ENCODE peak calls at places on chromosomes 2 and 18, in seven cellular contexts. One of them, this sample, is unnamed.

GRCh38 chr2:68465081-68465916 is 1.8 kb downstream of the FBXO48 start:
- DNase-seq in trophoblast cell: peak; percentile 31
- DNase-seq in mesendoderm: no peak
- DNase-seq in IMR-90: peak; percentile 33
- DNase-seq in H1: no peak
- DNase-seq in H9: no peak
- DNase-seq in neuronal stem cell: no peak
- DNase-seq in this sample: peak; percentile 48

GRCh38 chr2:136015688-136016087 is 30.3 kb upstream of the DARS1 start:
- DNase-seq in H1: no peak
- DNase-seq in IMR-90: no peak
- DNase-seq in trophoblast cell: no peak
- DNase-seq in H9: no peak
- DNase-seq in neuronal stem cell: no peak
- DNase-seq in mesendoderm: no peak
- DNase-seq in this sample: no peak

GRCh38 chr2:173761603-173762119 is 203.5 kb downstream of the SP3 start:
- DNase-seq in H9: no peak
- DNase-seq in H1: no peak
- DNase-seq in IMR-90: no peak
- DNase-seq in neuronal stem cell: no peak
- DNase-seq in trophoblast cell: no peak
- DNase-seq in mesendoderm: no peak
- DNase-seq in this sample: no peak

GRCh38 chr2:188631037-188631794 is 339.5 kb downstream of the GULP1 start:
- DNase-seq in IMR-90: no peak
- DNase-seq in H1: no peak
- DNase-seq in trophoblast cell: no peak
- DNase-seq in neuronal stem cell: no peak
- DNase-seq in mesendoderm: no peak
- DNase-seq in H9: no peak
- DNase-seq in this sample: peak; percentile 57

GRCh38 chr2:133130548-133131246 is 437.6 kb downstream of the NCKAP5 start:
- DNase-seq in H1: no peak
- DNase-seq in trophoblast cell: no peak
- DNase-seq in IMR-90: peak; percentile 79
- DNase-seq in neuronal stem cell: no peak
- DNase-seq in H9: no peak
- DNase-seq in mesendoderm: no peak
- DNase-seq in this sample: peak; percentile 23

GRCh38 chr18:8847900-8848299 is 142.5 kb downstream of the MTCL1 start:
- DNase-seq in neuronal stem cell: no peak
- DNase-seq in H9: no peak
- DNase-seq in IMR-90: no peak
- DNase-seq in mesendoderm: no peak
- DNase-seq in H1: no peak
- DNase-seq in trophoblast cell: peak; percentile 48
- DNase-seq in this sample: no peak

GRCh38 chr2:222468338-222468737 is 44.0 kb downstream of the SGPP2 start:
- DNase-seq in mesendoderm: no peak
- DNase-seq in H9: no peak
- DNase-seq in IMR-90: no peak
- DNase-seq in neuronal stem cell: no peak
- DNase-seq in H1: no peak
- DNase-seq in trophoblast cell: no peak
- DNase-seq in this sample: peak; percentile 23

GRCh38 chr2:165274698-165275097 is 35.5 kb downstream of the SCN2A start:
- DNase-seq in neuronal stem cell: no peak
- DNase-seq in H1: no peak
- DNase-seq in mesendoderm: no peak
- DNase-seq in IMR-90: no peak
- DNase-seq in trophoblast cell: no peak
- DNase-seq in H9: no peak
- DNase-seq in this sample: no peak

GRCh38 chr18:70205421-70206397 is at the start of gene RTTN:
- DNase-seq in H1: peak; percentile 95
- DNase-seq in neuronal stem cell: peak; percentile 95
- DNase-seq in mesendoderm: peak; percentile 97
- DNase-seq in trophoblast cell: peak; percentile 97
- DNase-seq in H9: peak; percentile 94
- DNase-seq in IMR-90: peak; percentile 94
- DNase-seq in this sample: peak; percentile 96

GRCh38 chr18:48798334-48799197 is 152.2 kb downstream of the SMAD7 start:
- DNase-seq in H9: peak; percentile 18
- DNase-seq in mesendoderm: no peak
- DNase-seq in neuronal stem cell: no peak
- DNase-seq in trophoblast cell: no peak
- DNase-seq in H1: peak; percentile 27
- DNase-seq in IMR-90: no peak
- DNase-seq in this sample: no peak

GRCh38 chr2:100230754-100231153 is 88.4 kb upstream of the AFF3 start:
- DNase-seq in H9: no peak
- DNase-seq in neuronal stem cell: no peak
- DNase-seq in H1: no peak
- DNase-seq in mesendoderm: no peak
- DNase-seq in trophoblast cell: no peak
- DNase-seq in IMR-90: peak; percentile 42
- DNase-seq in this sample: no peak

GRCh38 chr2:60533114-60534033 is 20.1 kb downstream of the BCL11A start:
- DNase-seq in IMR-90: peak; percentile 89
- DNase-seq in mesendoderm: no peak
- DNase-seq in H9: no peak
- DNase-seq in neuronal stem cell: no peak
- DNase-seq in H1: no peak
- DNase-seq in trophoblast cell: no peak
- DNase-seq in this sample: peak; percentile 75

GRCh38 chr18:32276256-32276655 is 86.4 kb downstream of the MEP1B start:
- DNase-seq in H1: no peak
- DNase-seq in IMR-90: no peak
- DNase-seq in trophoblast cell: no peak
- DNase-seq in H9: no peak
- DNase-seq in mesendoderm: no peak
- DNase-seq in neuronal stem cell: no peak
- DNase-seq in this sample: no peak

GRCh38 chr18:23266717-23267446 is 131.6 kb downstream of the CABLES1 start:
- DNase-seq in H9: no peak
- DNase-seq in IMR-90: no peak
- DNase-seq in neuronal stem cell: no peak
- DNase-seq in trophoblast cell: no peak
- DNase-seq in mesendoderm: no peak
- DNase-seq in H1: no peak
- DNase-seq in this sample: no peak

GRCh38 chr2:42102606-42103450 is 55.0 kb downstream of the PKDCC start:
- DNase-seq in IMR-90: no peak
- DNase-seq in H9: peak; percentile 98
- DNase-seq in trophoblast cell: peak; percentile 75
- DNase-seq in mesendoderm: peak; percentile 99
- DNase-seq in H1: peak; percentile 90
- DNase-seq in neuronal stem cell: peak; percentile 61
- DNase-seq in this sample: no peak

GRCh38 chr2:43276962-43277383 is 50.6 kb upstream of the ZFP36L2 start:
- DNase-seq in IMR-90: no peak
- DNase-seq in neuronal stem cell: no peak
- DNase-seq in trophoblast cell: no peak
- DNase-seq in mesendoderm: peak; percentile 19
- DNase-seq in H1: no peak
- DNase-seq in H9: no peak
- DNase-seq in this sample: peak; percentile 27

GRCh38 chr18:43876286-43877082 is 599.2 kb upstream of the SYT4 start:
- DNase-seq in neuronal stem cell: no peak
- DNase-seq in H9: no peak
- DNase-seq in mesendoderm: no peak
- DNase-seq in IMR-90: no peak
- DNase-seq in trophoblast cell: no peak
- DNase-seq in H1: no peak
- DNase-seq in this sample: no peak

DNA sequence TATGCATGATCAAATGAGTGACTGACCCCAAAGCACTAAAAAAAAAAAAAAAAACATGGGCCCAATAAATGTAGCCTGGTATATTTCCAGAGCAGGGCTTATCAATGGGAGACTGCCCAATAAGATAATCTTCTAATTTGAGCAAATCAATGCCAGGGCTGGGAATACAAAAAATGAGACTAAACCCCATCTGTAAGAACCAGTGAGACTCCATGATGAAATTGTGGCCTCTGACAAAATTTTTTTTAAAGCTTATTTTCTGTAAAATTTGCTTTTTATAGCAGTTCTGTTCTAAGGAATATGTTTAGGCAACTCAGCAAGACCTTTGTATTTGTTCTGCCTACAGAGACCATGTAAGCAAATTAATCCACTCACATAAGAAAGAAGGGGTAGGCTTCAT is 186.8 kb upstream of the CCDC150 start:
- DNase-seq in mesendoderm: no peak
- DNase-seq in trophoblast cell: no peak
- DNase-seq in H9: no peak
- DNase-seq in IMR-90: no peak
- DNase-seq in neuronal stem cell: no peak
- DNase-seq in H1: no peak
- DNase-seq in this sample: no peak
- H3K23ac ChIP-seq in mesendoderm: no peak overlapping the region
- H3K23ac ChIP-seq in trophoblast cell: no peak overlapping the region
- H3K23ac ChIP-seq in H9: no peak overlapping the region
- H3K23ac ChIP-seq in IMR-90: no peak overlapping the region
- H3K23ac ChIP-seq in neuronal stem cell: no peak overlapping the region
- H3K23ac ChIP-seq in H1: no peak overlapping the region
- H3K23ac ChIP-seq in this sample: no peak overlapping the region

DNA sequence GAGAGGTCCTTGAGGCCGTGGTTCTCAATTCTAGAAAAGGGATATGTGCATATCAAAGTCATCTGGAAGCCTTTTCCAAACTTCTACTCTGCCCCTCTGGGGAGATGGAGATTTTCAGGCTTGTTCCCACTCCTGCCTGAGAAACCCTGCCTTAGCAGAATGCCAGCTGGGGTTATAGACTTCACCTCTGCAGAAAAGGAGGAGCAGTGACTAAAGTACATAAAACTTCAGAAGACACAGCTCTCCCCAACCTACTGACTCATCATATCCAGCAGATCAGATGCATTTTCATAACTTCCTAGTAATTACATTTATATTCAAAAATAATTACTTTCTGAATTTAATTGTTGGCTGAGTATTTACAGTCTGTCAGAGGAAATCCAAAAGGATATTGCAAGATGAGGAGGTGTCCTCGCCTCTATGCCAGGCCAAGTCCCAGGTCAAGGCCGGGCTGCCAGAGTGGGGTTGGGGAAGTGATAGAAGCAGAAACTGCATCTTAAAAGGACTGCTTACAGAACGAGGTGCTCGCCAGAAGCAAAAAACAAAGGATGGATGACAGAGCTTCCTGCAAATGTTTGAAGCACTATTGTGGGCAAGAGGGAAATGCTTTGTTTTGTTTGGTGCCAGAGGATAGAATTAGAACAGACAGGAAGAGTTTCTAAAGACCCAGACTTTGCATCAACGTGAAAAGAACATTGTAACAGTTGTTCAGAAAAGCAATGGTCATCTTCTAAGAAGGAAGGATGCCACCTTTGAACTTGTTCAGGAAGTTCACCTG is 75.6 kb upstream of the APCDD1 start:
- DNase-seq in H1: no peak
- DNase-seq in IMR-90: peak; percentile 78
- DNase-seq in mesendoderm: no peak
- DNase-seq in H9: no peak
- DNase-seq in neuronal stem cell: no peak
- DNase-seq in trophoblast cell: no peak
- DNase-seq in this sample: peak; percentile 16
- H3K9ac ChIP-seq in H1: no peak overlapping the region
- H3K9ac ChIP-seq in IMR-90: no peak overlapping the region
- H3K9ac ChIP-seq in mesendoderm: no peak overlapping the region
- H3K9ac ChIP-seq in H9: no peak overlapping the region
- H3K9ac ChIP-seq in neuronal stem cell: no peak overlapping the region
- H3K9ac ChIP-seq in trophoblast cell: no peak overlapping the region
- H3K9ac ChIP-seq in this sample: no peak overlapping the region

DNA sequence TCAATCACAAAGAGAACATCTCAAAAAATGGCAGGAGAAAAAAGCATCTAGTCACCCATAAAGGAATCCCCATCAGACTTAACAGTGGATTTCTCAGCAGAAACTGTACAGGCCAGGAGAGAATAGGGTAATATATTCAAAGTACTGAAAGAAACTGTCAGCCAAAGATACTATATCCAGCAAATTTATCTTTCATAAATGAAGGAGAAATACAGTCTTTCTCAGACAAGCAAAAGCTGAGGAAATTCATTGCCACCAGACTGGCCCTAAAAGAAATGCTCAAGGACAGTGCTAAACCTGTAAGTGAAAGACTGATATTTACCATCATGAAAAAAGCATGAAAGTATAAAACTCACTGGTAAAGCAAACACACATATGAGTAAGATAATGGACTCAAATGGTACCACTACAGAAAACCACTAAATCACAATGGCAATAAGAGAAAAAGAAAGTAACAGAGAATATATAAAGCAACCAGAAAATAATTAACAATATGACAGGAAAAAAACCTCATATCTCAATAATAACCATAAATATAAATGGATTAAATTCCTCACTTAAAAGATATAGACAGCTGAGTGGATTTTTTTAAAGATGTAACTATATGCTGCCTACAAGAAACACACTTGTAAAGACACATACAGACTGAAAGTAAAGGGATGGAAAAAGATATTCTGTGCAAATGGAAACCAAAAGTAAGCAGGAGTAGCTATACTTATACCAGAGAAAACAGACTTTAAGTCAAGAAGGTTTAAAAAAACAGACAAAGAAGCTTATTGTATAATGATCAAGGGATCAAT is 83.4 kb upstream of the STK39 start:
- DNase-seq in trophoblast cell: no peak
- DNase-seq in neuronal stem cell: no peak
- DNase-seq in IMR-90: no peak
- DNase-seq in H9: no peak
- DNase-seq in mesendoderm: no peak
- DNase-seq in H1: no peak
- DNase-seq in this sample: no peak
- H3K23ac ChIP-seq in trophoblast cell: no peak overlapping the region
- H3K23ac ChIP-seq in neuronal stem cell: no peak overlapping the region
- H3K23ac ChIP-seq in IMR-90: no peak overlapping the region
- H3K23ac ChIP-seq in H9: no peak overlapping the region
- H3K23ac ChIP-seq in mesendoderm: no peak overlapping the region
- H3K23ac ChIP-seq in H1: no peak overlapping the region
- H3K23ac ChIP-seq in this sample: no peak overlapping the region

DNA sequence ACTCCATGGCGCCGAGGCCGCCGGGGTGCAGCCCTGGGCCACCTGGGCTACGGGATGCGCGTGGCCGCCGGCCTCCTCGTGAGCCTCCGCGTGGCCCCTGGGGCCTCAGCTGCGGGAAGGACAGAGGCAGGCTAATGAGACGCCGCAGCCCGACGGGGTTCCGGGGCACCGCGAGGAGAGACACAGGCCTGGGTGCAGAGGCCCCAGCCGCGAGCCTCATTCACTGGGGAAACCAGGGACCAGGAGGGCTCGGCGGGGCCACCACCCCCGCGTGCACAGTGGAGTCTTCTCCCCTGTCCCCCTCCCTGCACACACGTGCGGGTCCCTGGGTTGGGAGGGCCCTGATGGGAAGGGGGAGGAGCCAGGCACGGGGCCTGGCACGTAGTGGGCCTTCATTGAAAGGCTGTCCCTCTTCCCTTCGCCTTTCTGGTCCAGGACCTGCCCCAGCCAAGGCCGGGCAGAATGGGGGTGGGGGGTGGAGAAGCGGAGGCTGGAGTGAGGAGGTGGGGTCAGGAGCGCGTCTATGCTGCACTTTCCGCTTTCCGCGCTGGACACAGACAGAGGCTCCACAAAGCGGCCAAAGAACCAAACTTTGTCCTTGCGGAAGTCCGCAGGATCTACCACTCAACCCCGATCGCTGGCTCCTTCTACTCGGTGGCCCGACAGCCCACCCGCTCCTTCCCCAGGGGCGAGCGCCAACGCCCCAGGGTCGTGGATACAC is 9.1 kb downstream of the ALPP start:
- DNase-seq in trophoblast cell: no peak
- DNase-seq in H9: peak; percentile 63
- DNase-seq in mesendoderm: peak; percentile 51
- DNase-seq in IMR-90: no peak
- DNase-seq in neuronal stem cell: no peak
- DNase-seq in H1: peak; percentile 77
- DNase-seq in this sample: peak; percentile 18
- H3K9ac ChIP-seq in trophoblast cell: no peak overlapping the region
- H3K9ac ChIP-seq in H9: no peak overlapping the region
- H3K9ac ChIP-seq in mesendoderm: no peak overlapping the region
- H3K9ac ChIP-seq in IMR-90: no peak overlapping the region
- H3K9ac ChIP-seq in neuronal stem cell: peak overlapping the region; percentile 44
- H3K9ac ChIP-seq in H1: no peak overlapping the region
- H3K9ac ChIP-seq in this sample: no peak overlapping the region

This sample was measured in mesenchymal stem cell.